ENCODE peak calls at places on chromosomes 1 and 21, in six cellular contexts. Q, D, F, U, E and R are unnamed samples.

GRCh38 chr1:208668991-208669390 is 424.8 kb upstream of the PLXNA2 start:
- DNase-seq in F (no peak), U (no peak), D (no peak), E (no peak), Q (no peak), R (no peak)

GRCh38 chr1:232982238-232982944 is 32.0 kb downstream of the NTPCR start:
- DNase-seq in U (no peak), D (no peak), Q (no peak), E (no peak), F (no peak), R (no peak)

GRCh38 chr1:110161822-110162221 is 11.5 kb downstream of the SLC6A17 start:
- DNase-seq in F (no peak), D (no peak), Q (no peak), E (no peak), U (no peak), R (no peak)

GRCh38 chr1:53258216-53258615 is 19.9 kb upstream of the MAGOH start:
- DNase-seq in D (no peak), E (no peak), U (no peak), F (no peak), Q (no peak), R (no peak)

GRCh38 chr1:18373882-18374493 is 106.7 kb upstream of the KLHDC7A start:
- DNase-seq in F (no peak), D (peak), Q (no peak), U (no peak), E (peak), R (peak)

GRCh38 chr1:44576456-44577150 is 97.7 kb downstream of the TMEM53 start:
- DNase-seq in E (no peak), Q (no peak), U (no peak), F (no peak), D (no peak), R (no peak)

GRCh38 chr1:38076038-38076437 is 29.4 kb upstream of the POU3F1 start:
- DNase-seq in E (peak), D (peak), F (no peak), Q (no peak), U (no peak), R (no peak)

GRCh38 chr1:6675936-6676335 is 25.7 kb downstream of the DNAJC11 start:
- DNase-seq in E (no peak), Q (no peak), F (no peak), U (no peak), D (no peak), R (no peak)

GRCh38 chr1:58618303-58618702 is 41.3 kb upstream of the TACSTD2 start:
- DNase-seq in F (no peak), E (no peak), U (no peak), Q (no peak), D (no peak), R (no peak)

GRCh38 chr1:230690101-230690500 is 23.8 kb downstream of the AGT start:
- DNase-seq in D (no peak), U (no peak), E (no peak), F (no peak), Q (no peak), R (no peak)

GRCh38 chr1:113226118-113226517 is 153.1 kb downstream of the LRIG2 start:
- DNase-seq in Q (no peak), F (peak), U (no peak), D (no peak), E (no peak), R (peak)

GRCh38 chr1:246680180-246680579 is 44.0 kb upstream of the SCCPDH start:
- DNase-seq in D (no peak), U (no peak), E (no peak), F (no peak), Q (no peak), R (no peak)

GRCh38 chr1:20100632-20101355 is 18.5 kb downstream of the PLA2G2D start:
- DNase-seq in U (peak), F (no peak), Q (peak), D (peak), E (peak), R (no peak)

GRCh38 chr1:194297999-194298598 is 1111.7 kb upstream of the B3GALT2 start:
- DNase-seq in U (no peak), D (no peak), E (no peak), F (no peak), Q (no peak), R (no peak)

GRCh38 chr1:158586942-158587341 is 7.2 kb upstream of the OR10X1 start:
- DNase-seq in D (no peak), Q (no peak), F (no peak), U (no peak), E (no peak), R (no peak)

GRCh38 chr1:80066060-80066459 is 1059.5 kb upstream of the ADGRL4 start:
- DNase-seq in U (no peak), D (no peak), Q (no peak), E (no peak), F (no peak), R (no peak)

GRCh38 chr1:89822999-89823628 is 2.3 kb downstream of the LRRC8D start:
- DNase-seq in Q (no peak), U (no peak), E (no peak), F (no peak), D (peak), R (no peak)

GRCh38 chr1:22291494-22291893 is 148.6 kb upstream of the WNT4 start:
- DNase-seq in D (no peak), U (no peak), E (peak), F (no peak), Q (no peak), R (no peak)

GRCh38 chr1:151833172-151833571 is 1.6 kb upstream of the RORC start:
- DNase-seq in Q (no peak), D (no peak), U (no peak), E (no peak), F (no peak), R (no peak)

GRCh38 chr1:156497743-156498446 is 2.7 kb downstream of the MEF2D start:
- DNase-seq in E (no peak), D (peak), Q (no peak), F (no peak), U (no peak), R (no peak)

GRCh38 chr1:50779811-50780210 is 180.3 kb downstream of the FAF1 start:
- DNase-seq in D (no peak), E (no peak), Q (no peak), U (no peak), F (no peak), R (no peak)

GRCh38 chr1:50774759-50775351 is 185.2 kb downstream of the FAF1 start:
- DNase-seq in Q (peak), D (peak), U (no peak), F (peak), E (no peak), R (no peak)

GRCh38 chr1:50783286-50783685 is 176.8 kb downstream of the FAF1 start:
- DNase-seq in Q (no peak), U (no peak), D (no peak), E (no peak), F (no peak), R (no peak)

GRCh38 chr1:50775740-50776139 is 184.3 kb downstream of the FAF1 start:
- DNase-seq in D (no peak), Q (no peak), E (no peak), U (no peak), F (no peak), R (no peak)

DNA sequence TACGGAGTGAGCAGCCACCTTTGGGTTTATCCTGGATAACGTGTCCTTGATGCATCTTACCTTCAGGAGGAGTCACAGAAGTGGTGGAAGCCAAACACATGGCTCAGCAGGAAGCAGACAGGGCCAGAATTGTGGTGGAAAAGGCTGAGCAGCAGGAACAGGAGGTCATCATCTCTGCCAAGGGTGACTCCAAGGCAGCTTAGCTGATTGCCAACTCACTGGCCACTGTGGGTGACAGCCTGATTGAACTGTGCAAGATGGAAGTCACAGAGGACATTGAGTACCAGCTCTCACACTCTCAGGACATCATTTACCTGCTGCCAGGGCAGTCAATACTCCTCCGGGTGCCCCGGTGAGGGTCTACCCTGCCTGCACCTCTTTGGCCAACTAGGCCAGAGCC is 179.3 kb downstream of the FAF1 start:
- DNase-seq in F (no peak), E (no peak), U (no peak), Q (no peak), D (no peak), R (no peak)
- TF ChIP-seq TAF1 in F (no peak), E (no peak), U (no peak), Q (no peak), D (no peak), R (no peak)

DNA sequence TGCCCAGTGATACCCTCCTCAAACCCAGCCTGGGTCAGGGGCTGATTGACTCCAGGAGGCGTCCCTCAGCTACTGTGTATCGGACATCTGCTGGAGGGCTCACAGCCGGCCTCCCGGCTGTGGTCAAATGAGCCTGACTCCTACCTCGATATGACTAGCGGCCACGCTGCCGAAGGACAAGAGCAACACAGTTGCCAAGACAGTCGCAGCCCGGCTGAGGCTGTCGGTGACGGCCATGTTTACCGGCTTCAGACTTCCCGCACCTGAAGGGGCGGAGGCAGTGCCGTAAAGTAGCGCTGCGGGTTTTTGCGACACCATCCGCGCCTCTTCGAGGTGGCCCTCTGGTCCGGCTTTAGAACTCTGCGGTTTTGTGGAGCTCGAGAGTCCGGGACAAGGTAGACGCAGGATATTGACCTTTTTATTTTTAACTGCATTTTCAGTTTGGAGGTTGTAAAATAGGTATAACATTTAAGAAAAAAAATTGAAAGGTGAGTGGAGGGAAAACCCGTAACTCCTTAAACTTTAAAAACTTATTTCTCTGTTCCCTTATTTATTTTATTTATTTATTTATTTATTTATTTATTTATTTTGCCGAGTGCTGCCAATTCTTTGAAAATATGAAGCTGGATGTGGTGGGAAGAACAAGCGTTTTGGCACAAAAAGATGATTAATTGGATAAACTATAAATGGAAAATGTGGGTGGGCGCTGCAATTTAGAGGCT is at the start of gene PIGK:
- DNase-seq in Q (peak), D (peak), U (peak), E (peak), F (peak), R (peak)
- TF ChIP-seq POLR2A in Q (peak), D (peak), U (peak), E (peak), F (peak), R (peak)

DNA sequence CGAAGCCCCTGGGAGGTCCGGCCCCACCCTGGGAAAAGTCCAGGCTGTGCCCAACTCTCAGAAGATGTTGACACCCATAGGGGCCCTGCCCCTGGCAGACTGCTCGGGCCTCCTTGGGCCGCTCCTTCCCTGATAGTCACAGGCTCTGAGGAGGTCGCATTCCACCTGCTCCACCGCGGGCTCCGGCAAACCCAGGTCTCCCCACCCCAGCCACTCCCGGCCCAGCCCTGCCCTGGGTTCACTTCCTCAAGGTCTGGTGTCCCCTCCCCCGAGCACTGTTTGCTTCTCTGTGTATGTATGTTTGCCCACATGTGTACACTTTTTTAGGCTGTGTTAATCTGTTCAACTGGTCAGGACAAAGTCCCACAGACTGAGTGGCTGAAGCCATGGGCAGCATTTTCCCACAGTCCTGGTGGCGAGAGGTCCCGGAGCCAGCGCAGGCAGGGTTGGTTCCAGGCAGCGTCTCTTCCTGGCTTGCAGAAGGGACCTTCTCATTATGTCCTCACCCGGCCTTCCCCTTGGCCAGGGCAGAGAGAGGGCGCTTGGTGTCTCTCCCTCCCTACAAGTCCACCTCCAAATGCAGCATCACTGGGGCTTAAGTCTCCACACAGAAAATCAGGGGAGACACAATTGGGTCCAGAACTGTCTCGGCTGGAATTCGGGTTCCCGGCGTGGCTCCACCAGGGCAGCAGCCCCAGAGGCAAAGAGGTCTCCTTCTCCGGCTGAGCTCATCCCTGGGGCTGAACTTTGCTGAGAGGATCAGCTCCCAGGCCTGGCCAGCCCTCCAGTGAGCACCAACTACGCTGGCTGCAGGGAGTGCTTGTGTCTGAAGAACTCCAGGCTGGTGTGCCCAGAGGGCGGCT is 10.5 kb upstream of the PRXL2B start:
- DNase-seq in U (no peak), Q (peak), E (no peak), F (no peak), D (no peak), R (no peak)
- TF ChIP-seq TAF1 in U (no peak), Q (peak), E (no peak), F (no peak), D (no peak), R (no peak)

DNA sequence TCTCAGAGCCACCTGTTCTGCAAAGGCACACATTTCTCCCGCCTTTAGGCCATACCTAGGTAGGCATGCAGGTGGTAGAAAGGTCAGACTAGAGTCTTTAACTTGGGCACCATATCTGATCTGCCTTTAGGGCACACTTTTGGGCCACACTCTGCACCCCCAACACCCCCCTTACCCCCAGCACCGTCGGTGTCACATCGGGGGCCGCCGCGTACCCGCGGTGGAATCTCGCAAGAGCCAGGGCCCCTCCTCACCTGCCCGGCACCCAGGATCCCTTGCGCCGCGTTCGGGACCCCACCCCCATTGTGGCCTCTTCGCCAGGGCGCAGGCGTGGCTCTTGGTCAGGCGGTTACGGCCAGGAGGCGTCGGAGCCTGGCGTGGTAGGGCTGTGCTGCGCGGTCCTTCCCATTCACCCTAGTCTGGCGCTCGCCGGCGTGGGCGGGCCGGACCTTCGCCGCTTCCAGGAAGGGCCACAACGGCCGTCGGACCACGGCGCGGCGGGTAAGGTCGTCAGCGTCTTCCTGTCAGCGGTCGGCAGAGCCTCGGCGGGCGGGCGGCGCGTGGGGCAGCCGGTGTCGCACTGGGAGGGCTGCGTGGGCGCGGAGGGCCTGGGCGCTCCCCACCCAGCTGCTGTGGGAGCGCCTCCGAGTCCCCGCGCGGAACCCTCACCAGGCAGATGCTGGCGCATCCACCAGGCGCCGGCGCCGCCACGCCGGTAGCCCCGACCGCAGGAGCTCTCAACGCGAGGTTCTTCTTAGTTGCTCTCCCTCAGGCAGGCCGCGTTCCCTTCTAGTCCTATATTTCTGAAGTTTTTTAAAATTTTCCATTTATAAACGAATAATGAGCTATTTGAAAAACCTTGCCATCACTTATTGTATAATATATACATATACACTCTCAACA is at the start of gene DNAH14:
- DNase-seq in U (peak), E (peak), F (no peak), D (peak), Q (peak), R (peak)
- TF ChIP-seq POLR2A in U (peak), E (peak), F (peak), D (peak), Q (peak), R (no peak)

GRCh38 chr21:19522384-19522783 is 1118.8 kb upstream of the TMPRSS15 start:
- DNase-seq in E (no peak), D (no peak), U (no peak), Q (no peak), F (no peak), R (no peak)

GRCh38 chr21:19529031-19529430 is 1125.4 kb upstream of the TMPRSS15 start:
- DNase-seq in E (no peak), Q (no peak), U (no peak), F (no peak), D (no peak), R (no peak)

GRCh38 chr21:19523066-19523465 is 1119.5 kb upstream of the TMPRSS15 start:
- DNase-seq in E (no peak), D (no peak), Q (no peak), U (no peak), F (no peak), R (no peak)

DNA sequence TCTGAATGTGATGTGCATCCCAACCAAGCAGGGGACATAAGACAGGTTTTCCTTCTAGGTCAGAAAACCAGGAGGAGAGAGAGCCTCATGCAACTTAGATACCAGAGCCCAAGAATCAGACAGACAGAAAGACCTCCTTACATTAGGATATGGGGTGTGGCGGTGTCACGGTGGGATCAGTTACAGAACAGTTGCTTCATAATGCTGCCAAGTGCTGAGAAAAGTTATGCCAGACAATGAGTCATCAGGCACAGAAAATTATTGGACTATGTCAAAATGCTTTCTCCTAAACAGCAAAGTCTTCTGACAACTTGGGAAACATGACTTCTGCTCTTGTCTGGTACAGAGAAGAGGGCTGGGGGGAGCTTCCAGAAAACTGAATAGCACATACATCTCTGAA is 1120.1 kb upstream of the TMPRSS15 start:
- DNase-seq in F (no peak), Q (no peak), E (no peak), D (no peak), U (no peak), R (no peak)
- TF ChIP-seq TAF1 in F (no peak), Q (no peak), E (no peak), D (no peak), U (no peak), R (no peak)

GRCh38 chr1:66271216-66271903 is 262.6 kb upstream of the SGIP1 start:
- DNase-seq in U (no peak), F (no peak), Q (no peak), D (peak), E (no peak), R (no peak)
- TF ChIP-seq POLR2A in U (peak), F (no peak), Q (no peak), D (no peak), E (no peak), R (no peak)

DNA sequence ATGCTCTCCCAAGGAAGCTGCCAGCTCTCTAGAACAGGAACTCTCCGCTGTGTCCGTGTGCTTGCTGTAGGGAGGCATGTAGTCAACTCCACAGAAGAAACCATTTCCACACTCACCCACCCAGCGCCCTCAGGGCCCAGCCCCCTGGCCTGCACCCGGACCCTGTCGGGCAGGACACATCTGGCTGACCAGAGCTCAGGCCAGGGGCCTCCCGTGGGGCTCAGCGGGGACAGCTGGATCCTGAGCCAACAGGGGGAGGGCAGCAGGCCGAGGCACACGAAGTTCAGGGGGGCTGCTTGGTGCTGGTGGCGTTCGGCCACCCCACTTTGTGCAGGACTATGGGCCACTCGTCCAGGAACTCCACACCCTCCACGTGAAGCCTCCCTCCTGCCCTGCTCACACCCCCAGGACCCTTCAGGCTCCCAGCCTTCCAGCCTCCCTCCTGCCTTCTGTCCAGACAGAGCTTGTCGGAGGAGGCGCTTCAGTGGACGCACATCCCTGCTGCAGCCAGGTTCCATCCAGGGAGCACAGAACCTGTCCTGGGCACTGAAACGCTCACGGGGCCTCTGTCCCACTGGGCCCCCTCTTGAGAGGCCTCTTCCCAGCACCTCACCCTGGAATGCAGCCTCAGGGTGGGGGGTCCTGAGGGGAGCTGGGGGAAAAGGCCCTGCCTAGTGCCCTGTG is 15.0 kb upstream of the FAAP20 start:
- DNase-seq in D (no peak), Q (no peak), U (no peak), F (no peak), E (no peak), R (no peak)
- TF ChIP-seq TAF1 in D (no peak), Q (no peak), U (no peak), F (no peak), E (no peak), R (no peak)